ENCODE peak calls at places on chromosomes 6 and 20, in four cellular contexts. One of them, this sample, is unnamed.

GRCh38 chr20:38173237-38174156 is 8.4 kb upstream of the TGM2 start:
- DNase-seq in cardiac muscle cell: no peak
- DNase-seq in choroid plexus epithelial cell: peak; percentile 89
- DNase-seq in HL-60: no peak
- DNase-seq in this sample: no peak

GRCh38 chr6:34115396-34116314 is 30.2 kb downstream of the GRM4 start:
- DNase-seq in HL-60: no peak
- DNase-seq in cardiac muscle cell: peak; percentile 91
- DNase-seq in choroid plexus epithelial cell: peak; percentile 27
- DNase-seq in this sample: peak; percentile 19

GRCh38 chr6:136511921-136512320 is 38.3 kb downstream of the MAP7 start:
- DNase-seq in cardiac muscle cell: no peak
- DNase-seq in choroid plexus epithelial cell: no peak
- DNase-seq in HL-60: no peak
- DNase-seq in this sample: no peak

GRCh38 chr20:58603656-58604184 is 47.4 kb upstream of the STX16 start:
- DNase-seq in cardiac muscle cell: no peak
- DNase-seq in HL-60: no peak
- DNase-seq in choroid plexus epithelial cell: peak; percentile 50
- DNase-seq in this sample: no peak

GRCh38 chr6:39377530-39377929 is 55.0 kb upstream of the KCNK16 start:
- DNase-seq in choroid plexus epithelial cell: peak; percentile 89
- DNase-seq in cardiac muscle cell: peak; percentile 86
- DNase-seq in HL-60: peak; percentile 17
- DNase-seq in this sample: peak; percentile 29

GRCh38 chr20:45373353-45374100 is 4.6 kb downstream of the TP53TG5 start:
- DNase-seq in choroid plexus epithelial cell: peak; percentile 87
- DNase-seq in cardiac muscle cell: peak; percentile 92
- DNase-seq in HL-60: peak; percentile 93
- DNase-seq in this sample: peak; percentile 93

GRCh38 chr6:136886110-136886509 is 36.0 kb upstream of the SLC35D3 start:
- DNase-seq in HL-60: no peak
- DNase-seq in cardiac muscle cell: no peak
- DNase-seq in choroid plexus epithelial cell: peak; percentile 56
- DNase-seq in this sample: no peak

GRCh38 chr6:26595669-26596269 is 984 bp upstream of the ABT1 start:
- DNase-seq in HL-60: peak; percentile 90
- DNase-seq in choroid plexus epithelial cell: peak; percentile 87
- DNase-seq in cardiac muscle cell: peak; percentile 96
- DNase-seq in this sample: peak; percentile 94

GRCh38 chr6:159107451-159108260 is 61.5 kb upstream of the FNDC1 start:
- DNase-seq in HL-60: no peak
- DNase-seq in choroid plexus epithelial cell: no peak
- DNase-seq in cardiac muscle cell: no peak
- DNase-seq in this sample: peak; percentile 82

GRCh38 chr20:44643596-44644383 is 7.7 kb downstream of the ADA start:
- DNase-seq in cardiac muscle cell: peak; percentile 41
- DNase-seq in choroid plexus epithelial cell: peak; percentile 93
- DNase-seq in HL-60: peak; percentile 48
- DNase-seq in this sample: peak; percentile 50

GRCh38 chr6:14922306-14922705 is 323.6 kb upstream of the JARID2 start:
- DNase-seq in cardiac muscle cell: no peak
- DNase-seq in HL-60: peak; percentile 87
- DNase-seq in choroid plexus epithelial cell: no peak
- DNase-seq in this sample: no peak

GRCh38 chr6:148090326-148090725 is 252.3 kb upstream of the SASH1 start:
- DNase-seq in HL-60: no peak
- DNase-seq in choroid plexus epithelial cell: no peak
- DNase-seq in cardiac muscle cell: no peak
- DNase-seq in this sample: no peak

GRCh38 chr6:4564746-4565145 is 211.5 kb upstream of the CDYL start:
- DNase-seq in HL-60: no peak
- DNase-seq in choroid plexus epithelial cell: no peak
- DNase-seq in cardiac muscle cell: no peak
- DNase-seq in this sample: no peak

GRCh38 chr6:35025241-35026188 is 115.6 kb downstream of the TCP11 start:
- DNase-seq in choroid plexus epithelial cell: no peak
- DNase-seq in HL-60: no peak
- DNase-seq in cardiac muscle cell: no peak
- DNase-seq in this sample: no peak

GRCh38 chr20:38115896-38116295 is 49.2 kb downstream of the TGM2 start:
- DNase-seq in HL-60: no peak
- DNase-seq in choroid plexus epithelial cell: no peak
- DNase-seq in cardiac muscle cell: no peak
- DNase-seq in this sample: no peak

GRCh38 chr6:51528556-51528955 is 558.9 kb downstream of the PKHD1 start:
- DNase-seq in cardiac muscle cell: no peak
- DNase-seq in HL-60: no peak
- DNase-seq in choroid plexus epithelial cell: no peak
- DNase-seq in this sample: no peak

GRCh38 chr6:45376310-45377040 is 1.3 kb downstream of the SUPT3H start:
- DNase-seq in HL-60: no peak
- DNase-seq in cardiac muscle cell: peak; percentile 40
- DNase-seq in choroid plexus epithelial cell: peak; percentile 56
- DNase-seq in this sample: no peak

GRCh38 chr6:45378324-45378926 is 691 bp upstream of the SUPT3H start:
- DNase-seq in HL-60: no peak
- DNase-seq in choroid plexus epithelial cell: peak; percentile 58
- DNase-seq in cardiac muscle cell: peak; percentile 39
- DNase-seq in this sample: peak; percentile 41

GRCh38 chr6:45377041-45377554 is 636 bp downstream of the SUPT3H start:
- DNase-seq in HL-60: no peak
- DNase-seq in cardiac muscle cell: peak; percentile 22
- DNase-seq in choroid plexus epithelial cell: peak; percentile 43
- DNase-seq in this sample: no peak

GRCh38 chr6:45375449-45375848 is 2.3 kb downstream of the SUPT3H start:
- DNase-seq in HL-60: no peak
- DNase-seq in choroid plexus epithelial cell: peak; percentile 31
- DNase-seq in cardiac muscle cell: no peak
- DNase-seq in this sample: no peak

DNA sequence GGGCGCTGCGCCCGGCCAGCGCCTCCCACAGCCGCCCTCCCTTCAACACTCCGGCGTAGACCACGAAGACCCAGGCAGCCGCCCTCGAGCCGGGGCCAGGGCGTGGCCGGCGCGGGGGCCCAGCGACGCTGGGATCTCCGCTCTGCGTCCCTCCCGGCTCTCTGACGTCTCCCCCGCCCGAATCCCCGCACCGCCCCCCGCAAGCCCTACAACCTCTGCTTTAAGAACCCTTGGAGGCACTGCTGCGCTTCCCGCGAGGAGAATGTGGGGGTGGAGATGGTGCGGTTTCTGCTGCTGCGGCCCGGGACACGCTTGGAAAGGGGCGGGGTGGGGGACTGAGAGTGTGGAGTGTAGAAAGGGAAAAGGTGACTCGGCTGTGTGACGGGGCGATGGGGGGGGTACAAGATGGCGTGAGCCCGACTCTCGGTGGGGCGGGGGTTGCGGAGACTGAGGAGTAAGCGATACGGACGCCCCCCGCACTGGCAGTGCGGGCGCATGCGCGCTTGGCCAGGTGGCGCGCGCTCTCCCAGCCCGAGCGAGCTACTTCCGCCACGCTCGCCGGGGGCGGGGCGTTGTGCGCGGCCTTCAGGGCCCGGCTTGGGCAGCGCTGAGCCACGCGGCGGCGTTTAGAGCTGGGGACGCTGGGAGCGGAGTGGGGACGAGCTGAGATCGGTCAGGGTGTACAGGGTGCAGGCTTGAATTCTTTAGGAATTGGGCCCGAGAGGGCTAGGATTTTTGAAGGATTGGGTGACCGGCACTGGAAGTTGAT is at the start of gene SUPT3H:
- DNase-seq in HL-60: peak; percentile 88
- DNase-seq in cardiac muscle cell: peak; percentile 96
- DNase-seq in choroid plexus epithelial cell: peak; percentile 95
- DNase-seq in this sample: peak; percentile 98
- TF ChIP-seq CTCF in HL-60: no peak
- TF ChIP-seq CTCF in cardiac muscle cell: peak; percentile 30
- TF ChIP-seq CTCF in choroid plexus epithelial cell: peak; percentile 27
- TF ChIP-seq CTCF in this sample: peak; percentile 19

GRCh38 chr6:107185570-107185969 is 70.3 kb upstream of the BEND3 start:
- DNase-seq in choroid plexus epithelial cell: peak; percentile 64
- DNase-seq in cardiac muscle cell: peak; percentile 65
- DNase-seq in HL-60: no peak
- DNase-seq in this sample: no peak
- TF ChIP-seq CTCF in choroid plexus epithelial cell: peak; percentile 60
- TF ChIP-seq CTCF in cardiac muscle cell: peak; percentile 46
- TF ChIP-seq CTCF in HL-60: no peak
- TF ChIP-seq CTCF in this sample: no peak

DNA sequence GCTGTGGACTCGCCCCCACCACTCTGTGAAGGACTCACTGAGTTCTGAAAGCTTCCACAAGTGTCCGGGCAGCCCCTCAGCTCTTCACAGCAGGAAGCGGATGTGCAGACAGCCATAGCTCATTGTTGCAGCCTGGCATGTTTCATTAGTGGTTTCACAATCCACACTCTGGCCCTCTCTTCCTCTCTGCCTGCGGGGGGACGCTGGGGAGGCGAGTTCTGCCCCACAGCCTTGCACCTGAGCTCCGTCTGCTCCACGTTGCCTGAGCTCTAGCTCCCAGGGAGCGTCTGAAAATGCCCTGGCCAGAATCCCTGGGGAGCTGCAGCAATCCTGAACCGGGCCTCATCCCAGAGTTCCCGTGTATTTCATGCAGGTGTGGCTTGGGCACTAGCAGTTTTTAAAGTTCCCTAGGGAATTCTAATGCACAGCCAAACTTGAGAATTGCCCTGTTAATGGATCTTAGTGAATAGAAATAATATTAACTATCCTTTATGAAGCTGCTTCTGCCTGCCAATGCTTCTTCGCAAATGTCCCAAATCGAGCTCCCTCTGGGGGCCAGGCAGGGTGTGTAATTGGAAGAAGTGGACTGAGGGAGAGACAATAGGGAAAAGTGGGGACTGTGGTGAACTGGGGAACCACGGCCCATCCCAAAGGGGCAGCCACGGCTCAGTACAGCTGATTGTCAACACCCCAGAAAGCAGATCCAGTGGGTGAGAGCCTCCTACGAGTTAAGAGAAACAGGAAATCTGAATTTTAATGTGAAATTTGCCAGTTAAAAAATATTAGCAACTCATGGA is 51.5 kb downstream of the CTCFL start:
- DNase-seq in cardiac muscle cell: no peak
- DNase-seq in choroid plexus epithelial cell: peak; percentile 59
- DNase-seq in HL-60: peak; percentile 91
- DNase-seq in this sample: peak; percentile 71
- TF ChIP-seq CTCF in cardiac muscle cell: no peak
- TF ChIP-seq CTCF in choroid plexus epithelial cell: peak; percentile 24
- TF ChIP-seq CTCF in HL-60: no peak
- TF ChIP-seq CTCF in this sample: no peak

DNA sequence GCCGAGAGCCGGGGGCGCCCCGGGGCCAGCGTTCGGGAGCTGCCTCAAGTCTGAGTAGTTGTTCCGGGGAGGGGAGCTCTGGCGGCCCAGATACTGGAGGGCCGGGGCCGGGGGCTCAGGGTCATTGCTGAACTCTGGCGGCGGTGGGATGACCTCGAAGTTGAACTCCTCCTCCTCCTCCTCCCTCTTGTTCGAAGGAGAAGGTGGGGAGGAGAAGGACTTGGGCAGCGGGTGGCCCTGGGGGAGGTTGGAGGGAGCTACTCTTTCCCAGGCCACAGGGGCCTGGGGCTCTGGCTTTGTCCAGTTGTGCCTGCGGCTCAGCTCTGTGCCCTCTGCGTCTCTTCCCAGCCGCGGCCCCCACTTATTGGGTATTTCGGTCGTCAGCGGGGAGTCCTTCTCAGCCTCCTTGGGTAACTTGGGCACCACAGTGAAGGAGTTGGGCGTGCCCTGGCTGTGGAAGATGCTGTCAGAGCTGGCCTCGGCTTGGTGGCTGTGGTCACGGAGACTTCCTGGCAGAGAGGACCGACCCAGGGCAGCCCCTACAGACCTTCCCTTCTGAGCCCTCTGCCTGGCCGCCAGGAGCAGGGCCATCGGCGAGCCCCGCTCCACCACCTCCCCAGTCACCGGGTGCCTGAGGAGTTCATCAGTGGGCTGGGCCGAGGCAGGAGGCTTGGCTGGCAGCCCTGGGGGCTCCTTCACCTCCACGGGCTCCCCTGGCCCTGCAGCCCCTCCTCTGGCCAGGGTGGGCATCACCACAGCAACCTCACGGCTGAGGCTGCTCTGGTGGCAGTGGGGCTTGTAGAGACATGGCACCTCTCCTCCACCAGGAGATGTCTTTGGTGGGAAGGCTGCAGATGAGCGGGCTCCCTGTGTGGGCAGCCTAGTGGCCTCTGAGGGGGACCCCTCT is 37.4 kb downstream of the C6orf132 start:
- DNase-seq in choroid plexus epithelial cell: no peak
- DNase-seq in cardiac muscle cell: no peak
- DNase-seq in HL-60: no peak
- DNase-seq in this sample: no peak
- TF ChIP-seq CTCF in choroid plexus epithelial cell: no peak
- TF ChIP-seq CTCF in cardiac muscle cell: no peak
- TF ChIP-seq CTCF in HL-60: no peak
- TF ChIP-seq CTCF in this sample: no peak

GRCh38 chr6:143806282-143807102 is 36.6 kb upstream of the LTV1 start:
- DNase-seq in choroid plexus epithelial cell: peak; percentile 88
- DNase-seq in HL-60: peak; percentile 68
- DNase-seq in cardiac muscle cell: no peak
- DNase-seq in this sample: peak; percentile 97
- TF ChIP-seq CTCF in choroid plexus epithelial cell: no peak
- TF ChIP-seq CTCF in HL-60: no peak
- TF ChIP-seq CTCF in cardiac muscle cell: no peak
- TF ChIP-seq CTCF in this sample: no peak

GRCh38 chr6:99905209-99906106 is 88.6 kb downstream of the MCHR2 start:
- DNase-seq in cardiac muscle cell: peak; percentile 73
- DNase-seq in HL-60: peak; percentile 11
- DNase-seq in choroid plexus epithelial cell: peak; percentile 72
- DNase-seq in this sample: peak; percentile 1
- TF ChIP-seq CTCF in cardiac muscle cell: peak; percentile 58
- TF ChIP-seq CTCF in HL-60: peak; percentile 68
- TF ChIP-seq CTCF in choroid plexus epithelial cell: peak; percentile 72
- TF ChIP-seq CTCF in this sample: peak; percentile 75

GRCh38 chr20:31757254-31757653 is 18.2 kb downstream of the TPX2 start:
- DNase-seq in HL-60: no peak
- DNase-seq in choroid plexus epithelial cell: no peak
- DNase-seq in cardiac muscle cell: no peak
- DNase-seq in this sample: no peak
- TF ChIP-seq CTCF in HL-60: no peak
- TF ChIP-seq CTCF in choroid plexus epithelial cell: no peak
- TF ChIP-seq CTCF in cardiac muscle cell: no peak
- TF ChIP-seq CTCF in this sample: no peak

DNA sequence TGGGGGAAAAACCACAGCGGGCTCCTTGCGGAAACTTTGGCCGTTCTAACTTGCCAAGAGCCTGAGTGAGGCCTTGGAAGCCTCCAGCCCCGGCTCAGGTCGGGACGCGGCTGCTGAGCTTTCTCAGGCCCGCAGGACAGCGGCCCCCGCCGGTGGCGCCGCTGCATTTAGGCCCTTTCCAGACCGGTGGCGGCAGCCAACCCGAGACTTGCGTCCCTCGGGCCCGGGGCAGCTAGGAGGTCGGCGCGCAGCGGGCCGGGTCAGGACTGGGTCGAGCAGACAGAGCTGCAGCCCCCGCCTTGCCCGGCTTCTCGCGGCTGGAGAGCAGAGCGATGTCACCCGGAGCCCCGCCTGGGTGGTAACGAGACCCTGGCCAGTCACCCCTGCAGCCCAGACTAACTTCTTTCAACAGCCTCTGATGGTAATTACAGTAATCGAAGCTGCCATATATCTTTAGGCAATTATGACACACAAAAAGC is 2.7 kb downstream of the NR2E1 start:
- DNase-seq in HL-60: peak; percentile 18
- DNase-seq in cardiac muscle cell: peak; percentile 81
- DNase-seq in choroid plexus epithelial cell: peak; percentile 39
- DNase-seq in this sample: peak; percentile 35
- TF ChIP-seq CTCF in HL-60: no peak
- TF ChIP-seq CTCF in cardiac muscle cell: no peak
- TF ChIP-seq CTCF in choroid plexus epithelial cell: peak; percentile 34
- TF ChIP-seq CTCF in this sample: no peak

GRCh38 chr6:107231243-107231642 is 115.9 kb upstream of the BEND3 start:
- DNase-seq in cardiac muscle cell: no peak
- DNase-seq in choroid plexus epithelial cell: no peak
- DNase-seq in HL-60: no peak
- DNase-seq in this sample: no peak
- TF ChIP-seq CTCF in cardiac muscle cell: no peak
- TF ChIP-seq CTCF in choroid plexus epithelial cell: no peak
- TF ChIP-seq CTCF in HL-60: no peak
- TF ChIP-seq CTCF in this sample: no peak